ENCODE peak calls at places on chromosomes 7 and 10, in ten cellular contexts. One of them, this sample, is unnamed.

GRCh38 chr10:109919224-109919623 is 4.1 kb downstream of the XPNPEP1 start:
- DNase-seq in activated T-cell treated with anti-CD3 and anti-CD28 coated beads for 1 hour: no peak
- DNase-seq in central memory CD8-positive, alpha-beta T cell: no peak
- DNase-seq in AG09319: no peak
- DNase-seq in foreskin fibroblast: no peak
- DNase-seq in GM03348: no peak
- DNase-seq in GM19239: no peak
- DNase-seq in NCI-H2081: no peak
- DNase-seq in HFFc6: no peak
- DNase-seq in amniotic epithelial cell: no peak
- DNase-seq in this sample: no peak

GRCh38 chr7:152462995-152463713 is 27.4 kb upstream of the KMT2C start:
- DNase-seq in NCI-H2081: peak
- DNase-seq in AG09319: peak
- DNase-seq in central memory CD8-positive, alpha-beta T cell: no peak
- DNase-seq in HFFc6: peak
- DNase-seq in activated T-cell treated with anti-CD3 and anti-CD28 coated beads for 1 hour: no peak
- DNase-seq in GM03348: peak
- DNase-seq in foreskin fibroblast: peak
- DNase-seq in amniotic epithelial cell: peak
- DNase-seq in GM19239: no peak
- DNase-seq in this sample: no peak

GRCh38 chr10:114115661-114116060 is 58.3 kb downstream of the CCDC186 start:
- DNase-seq in HFFc6: no peak
- DNase-seq in central memory CD8-positive, alpha-beta T cell: no peak
- DNase-seq in AG09319: no peak
- DNase-seq in NCI-H2081: no peak
- DNase-seq in GM03348: no peak
- DNase-seq in GM19239: no peak
- DNase-seq in amniotic epithelial cell: no peak
- DNase-seq in foreskin fibroblast: no peak
- DNase-seq in activated T-cell treated with anti-CD3 and anti-CD28 coated beads for 1 hour: no peak
- DNase-seq in this sample: no peak

GRCh38 chr7:4882169-4882741 is 1.3 kb downstream of the RADIL start:
- DNase-seq in AG09319: peak
- DNase-seq in amniotic epithelial cell: peak
- DNase-seq in foreskin fibroblast: peak
- DNase-seq in activated T-cell treated with anti-CD3 and anti-CD28 coated beads for 1 hour: no peak
- DNase-seq in central memory CD8-positive, alpha-beta T cell: no peak
- DNase-seq in GM19239: no peak
- DNase-seq in GM03348: peak
- DNase-seq in NCI-H2081: no peak
- DNase-seq in HFFc6: peak
- DNase-seq in this sample: no peak

GRCh38 chr7:150829426-150829825 is 22.9 kb upstream of the AOC1 start:
- DNase-seq in activated T-cell treated with anti-CD3 and anti-CD28 coated beads for 1 hour: no peak
- DNase-seq in HFFc6: no peak
- DNase-seq in central memory CD8-positive, alpha-beta T cell: no peak
- DNase-seq in AG09319: no peak
- DNase-seq in amniotic epithelial cell: no peak
- DNase-seq in foreskin fibroblast: no peak
- DNase-seq in GM19239: no peak
- DNase-seq in GM03348: no peak
- DNase-seq in NCI-H2081: no peak
- DNase-seq in this sample: no peak

GRCh38 chr10:131746785-131747184 is 154.0 kb upstream of the PPP2R2D start:
- DNase-seq in foreskin fibroblast: no peak
- DNase-seq in GM03348: no peak
- DNase-seq in central memory CD8-positive, alpha-beta T cell: no peak
- DNase-seq in AG09319: no peak
- DNase-seq in activated T-cell treated with anti-CD3 and anti-CD28 coated beads for 1 hour: no peak
- DNase-seq in NCI-H2081: no peak
- DNase-seq in HFFc6: no peak
- DNase-seq in amniotic epithelial cell: no peak
- DNase-seq in GM19239: no peak
- DNase-seq in this sample: no peak

GRCh38 chr10:96643920-96644319 is 57.1 kb upstream of the TM9SF3 start:
- DNase-seq in foreskin fibroblast: no peak
- DNase-seq in NCI-H2081: no peak
- DNase-seq in AG09319: no peak
- DNase-seq in activated T-cell treated with anti-CD3 and anti-CD28 coated beads for 1 hour: no peak
- DNase-seq in HFFc6: no peak
- DNase-seq in GM19239: no peak
- DNase-seq in central memory CD8-positive, alpha-beta T cell: no peak
- DNase-seq in amniotic epithelial cell: no peak
- DNase-seq in GM03348: no peak
- DNase-seq in this sample: no peak

GRCh38 chr7:138666385-138666784 is 34.8 kb downstream of the SVOPL start:
- DNase-seq in GM19239: no peak
- DNase-seq in foreskin fibroblast: no peak
- DNase-seq in activated T-cell treated with anti-CD3 and anti-CD28 coated beads for 1 hour: no peak
- DNase-seq in central memory CD8-positive, alpha-beta T cell: no peak
- DNase-seq in GM03348: no peak
- DNase-seq in NCI-H2081: no peak
- DNase-seq in AG09319: no peak
- DNase-seq in amniotic epithelial cell: peak
- DNase-seq in HFFc6: no peak
- DNase-seq in this sample: no peak

GRCh38 chr10:119024882-119025281 is 4.6 kb upstream of the NANOS1 start:
- DNase-seq in GM19239: no peak
- DNase-seq in activated T-cell treated with anti-CD3 and anti-CD28 coated beads for 1 hour: no peak
- DNase-seq in GM03348: no peak
- DNase-seq in central memory CD8-positive, alpha-beta T cell: no peak
- DNase-seq in NCI-H2081: no peak
- DNase-seq in HFFc6: no peak
- DNase-seq in AG09319: no peak
- DNase-seq in foreskin fibroblast: no peak
- DNase-seq in amniotic epithelial cell: no peak
- DNase-seq in this sample: no peak

GRCh38 chr10:100504101-100504500 is 15.6 kb downstream of the SEC31B start:
- DNase-seq in HFFc6: peak
- DNase-seq in GM03348: peak
- DNase-seq in central memory CD8-positive, alpha-beta T cell: no peak
- DNase-seq in AG09319: peak
- DNase-seq in activated T-cell treated with anti-CD3 and anti-CD28 coated beads for 1 hour: no peak
- DNase-seq in NCI-H2081: no peak
- DNase-seq in GM19239: no peak
- DNase-seq in amniotic epithelial cell: peak
- DNase-seq in foreskin fibroblast: peak
- DNase-seq in this sample: no peak

GRCh38 chr7:27802977-27803376 is 63.0 kb downstream of the TAX1BP1 start:
- DNase-seq in foreskin fibroblast: peak
- DNase-seq in NCI-H2081: no peak
- DNase-seq in AG09319: peak
- DNase-seq in GM19239: no peak
- DNase-seq in activated T-cell treated with anti-CD3 and anti-CD28 coated beads for 1 hour: no peak
- DNase-seq in HFFc6: no peak
- DNase-seq in amniotic epithelial cell: peak
- DNase-seq in GM03348: peak
- DNase-seq in central memory CD8-positive, alpha-beta T cell: no peak
- DNase-seq in this sample: no peak

GRCh38 chr7:27605689-27606269 is 56.9 kb downstream of the HIBADH start:
- DNase-seq in AG09319: no peak
- DNase-seq in GM03348: peak
- DNase-seq in activated T-cell treated with anti-CD3 and anti-CD28 coated beads for 1 hour: no peak
- DNase-seq in central memory CD8-positive, alpha-beta T cell: no peak
- DNase-seq in HFFc6: peak
- DNase-seq in amniotic epithelial cell: peak
- DNase-seq in GM19239: no peak
- DNase-seq in NCI-H2081: peak
- DNase-seq in foreskin fibroblast: no peak
- DNase-seq in this sample: peak

GRCh38 chr7:33748793-33749192 is 156.5 kb upstream of the BMPER start:
- DNase-seq in NCI-H2081: no peak
- DNase-seq in amniotic epithelial cell: peak
- DNase-seq in GM19239: no peak
- DNase-seq in HFFc6: no peak
- DNase-seq in foreskin fibroblast: no peak
- DNase-seq in central memory CD8-positive, alpha-beta T cell: no peak
- DNase-seq in GM03348: no peak
- DNase-seq in AG09319: no peak
- DNase-seq in activated T-cell treated with anti-CD3 and anti-CD28 coated beads for 1 hour: no peak
- DNase-seq in this sample: no peak

GRCh38 chr10:48611133-48611532 is 6.3 kb upstream of the ARHGAP22 start:
- DNase-seq in central memory CD8-positive, alpha-beta T cell: peak
- DNase-seq in foreskin fibroblast: no peak
- DNase-seq in activated T-cell treated with anti-CD3 and anti-CD28 coated beads for 1 hour: no peak
- DNase-seq in HFFc6: no peak
- DNase-seq in GM03348: no peak
- DNase-seq in NCI-H2081: no peak
- DNase-seq in AG09319: no peak
- DNase-seq in amniotic epithelial cell: no peak
- DNase-seq in GM19239: no peak
- DNase-seq in this sample: no peak

GRCh38 chr10:13716161-13717071 is 129.7 kb downstream of the PRPF18 start:
- DNase-seq in central memory CD8-positive, alpha-beta T cell: no peak
- DNase-seq in GM19239: no peak
- DNase-seq in HFFc6: peak
- DNase-seq in activated T-cell treated with anti-CD3 and anti-CD28 coated beads for 1 hour: no peak
- DNase-seq in GM03348: peak
- DNase-seq in AG09319: no peak
- DNase-seq in foreskin fibroblast: peak
- DNase-seq in amniotic epithelial cell: peak
- DNase-seq in NCI-H2081: no peak
- DNase-seq in this sample: no peak

GRCh38 chr10:32376027-32376426 is 29.1 kb upstream of the EPC1 start:
- DNase-seq in foreskin fibroblast: no peak
- DNase-seq in central memory CD8-positive, alpha-beta T cell: no peak
- DNase-seq in activated T-cell treated with anti-CD3 and anti-CD28 coated beads for 1 hour: no peak
- DNase-seq in GM19239: no peak
- DNase-seq in GM03348: no peak
- DNase-seq in amniotic epithelial cell: no peak
- DNase-seq in AG09319: no peak
- DNase-seq in HFFc6: no peak
- DNase-seq in NCI-H2081: no peak
- DNase-seq in this sample: no peak

GRCh38 chr7:135362871-135363270 is 129.2 kb downstream of the STRA8 start:
- DNase-seq in activated T-cell treated with anti-CD3 and anti-CD28 coated beads for 1 hour: no peak
- DNase-seq in HFFc6: no peak
- DNase-seq in NCI-H2081: no peak
- DNase-seq in central memory CD8-positive, alpha-beta T cell: no peak
- DNase-seq in amniotic epithelial cell: no peak
- DNase-seq in foreskin fibroblast: no peak
- DNase-seq in GM03348: no peak
- DNase-seq in AG09319: no peak
- DNase-seq in GM19239: no peak
- DNase-seq in this sample: no peak

GRCh38 chr7:106536079-106536478 is 124.9 kb downstream of the CCDC71L start:
- DNase-seq in central memory CD8-positive, alpha-beta T cell: no peak
- DNase-seq in HFFc6: no peak
- DNase-seq in AG09319: no peak
- DNase-seq in activated T-cell treated with anti-CD3 and anti-CD28 coated beads for 1 hour: no peak
- DNase-seq in GM19239: no peak
- DNase-seq in NCI-H2081: no peak
- DNase-seq in foreskin fibroblast: no peak
- DNase-seq in amniotic epithelial cell: no peak
- DNase-seq in GM03348: no peak
- DNase-seq in this sample: no peak

GRCh38 chr10:71696635-71697326 is 22.8 kb downstream of the C10orf105 start:
- DNase-seq in GM03348: peak
- DNase-seq in activated T-cell treated with anti-CD3 and anti-CD28 coated beads for 1 hour: peak
- DNase-seq in NCI-H2081: peak
- DNase-seq in central memory CD8-positive, alpha-beta T cell: peak
- DNase-seq in amniotic epithelial cell: no peak
- DNase-seq in AG09319: no peak
- DNase-seq in GM19239: peak
- DNase-seq in foreskin fibroblast: peak
- DNase-seq in HFFc6: no peak
- DNase-seq in this sample: peak

GRCh38 chr7:2601065-2601464 is 30.7 kb upstream of the TTYH3 start:
- DNase-seq in activated T-cell treated with anti-CD3 and anti-CD28 coated beads for 1 hour: no peak
- DNase-seq in GM03348: no peak
- DNase-seq in amniotic epithelial cell: no peak
- DNase-seq in foreskin fibroblast: no peak
- DNase-seq in HFFc6: no peak
- DNase-seq in NCI-H2081: no peak
- DNase-seq in central memory CD8-positive, alpha-beta T cell: no peak
- DNase-seq in GM19239: no peak
- DNase-seq in AG09319: no peak
- DNase-seq in this sample: no peak

GRCh38 chr7:112757337-112757736 is 32.9 kb downstream of the TMEM168 start:
- DNase-seq in GM19239: no peak
- DNase-seq in foreskin fibroblast: no peak
- DNase-seq in central memory CD8-positive, alpha-beta T cell: no peak
- DNase-seq in activated T-cell treated with anti-CD3 and anti-CD28 coated beads for 1 hour: no peak
- DNase-seq in GM03348: no peak
- DNase-seq in NCI-H2081: no peak
- DNase-seq in AG09319: no peak
- DNase-seq in HFFc6: no peak
- DNase-seq in amniotic epithelial cell: no peak
- DNase-seq in this sample: no peak

GRCh38 chr7:114508096-114508495 is 93.5 kb downstream of the FOXP2 start:
- DNase-seq in HFFc6: no peak
- DNase-seq in GM03348: no peak
- DNase-seq in activated T-cell treated with anti-CD3 and anti-CD28 coated beads for 1 hour: no peak
- DNase-seq in amniotic epithelial cell: peak
- DNase-seq in central memory CD8-positive, alpha-beta T cell: no peak
- DNase-seq in GM19239: no peak
- DNase-seq in foreskin fibroblast: peak
- DNase-seq in NCI-H2081: no peak
- DNase-seq in AG09319: no peak
- DNase-seq in this sample: no peak

GRCh38 chr7:157615101-157615817 is 278.5 kb downstream of the DNAJB6 start:
- DNase-seq in foreskin fibroblast: no peak
- DNase-seq in GM03348: no peak
- DNase-seq in AG09319: no peak
- DNase-seq in HFFc6: no peak
- DNase-seq in GM19239: no peak
- DNase-seq in central memory CD8-positive, alpha-beta T cell: no peak
- DNase-seq in NCI-H2081: no peak
- DNase-seq in amniotic epithelial cell: no peak
- DNase-seq in activated T-cell treated with anti-CD3 and anti-CD28 coated beads for 1 hour: no peak
- DNase-seq in this sample: no peak

GRCh38 chr10:25017247-25017590 is 807 bp downstream of the THNSL1 start:
- DNase-seq in activated T-cell treated with anti-CD3 and anti-CD28 coated beads for 1 hour: peak
- DNase-seq in HFFc6: no peak
- DNase-seq in AG09319: no peak
- DNase-seq in amniotic epithelial cell: peak
- DNase-seq in GM19239: no peak
- DNase-seq in GM03348: peak
- DNase-seq in central memory CD8-positive, alpha-beta T cell: no peak
- DNase-seq in NCI-H2081: peak
- DNase-seq in foreskin fibroblast: no peak
- DNase-seq in this sample: no peak

GRCh38 chr10:72084094-72084459 is 4.3 kb downstream of the SPOCK2 start:
- DNase-seq in HFFc6: no peak
- DNase-seq in central memory CD8-positive, alpha-beta T cell: peak
- DNase-seq in activated T-cell treated with anti-CD3 and anti-CD28 coated beads for 1 hour: peak
- DNase-seq in GM19239: no peak
- DNase-seq in GM03348: no peak
- DNase-seq in NCI-H2081: no peak
- DNase-seq in foreskin fibroblast: no peak
- DNase-seq in amniotic epithelial cell: no peak
- DNase-seq in AG09319: no peak
- DNase-seq in this sample: no peak

GRCh38 chr7:539731-540411 is 20.2 kb upstream of the PDGFA start:
- DNase-seq in GM03348: no peak
- DNase-seq in AG09319: no peak
- DNase-seq in activated T-cell treated with anti-CD3 and anti-CD28 coated beads for 1 hour: no peak
- DNase-seq in amniotic epithelial cell: peak
- DNase-seq in foreskin fibroblast: no peak
- DNase-seq in central memory CD8-positive, alpha-beta T cell: no peak
- DNase-seq in HFFc6: peak
- DNase-seq in NCI-H2081: no peak
- DNase-seq in GM19239: no peak
- DNase-seq in this sample: no peak

GRCh38 chr7:5780801-5781496 is 514 bp downstream of the RNF216 start:
- DNase-seq in NCI-H2081: no peak
- DNase-seq in activated T-cell treated with anti-CD3 and anti-CD28 coated beads for 1 hour: peak
- DNase-seq in GM03348: peak
- DNase-seq in GM19239: peak
- DNase-seq in foreskin fibroblast: peak
- DNase-seq in AG09319: no peak
- DNase-seq in HFFc6: peak
- DNase-seq in amniotic epithelial cell: peak
- DNase-seq in central memory CD8-positive, alpha-beta T cell: peak
- DNase-seq in this sample: peak

GRCh38 chr10:69657417-69657816 is 27.4 kb downstream of the FAM241B start:
- DNase-seq in amniotic epithelial cell: no peak
- DNase-seq in central memory CD8-positive, alpha-beta T cell: no peak
- DNase-seq in NCI-H2081: no peak
- DNase-seq in AG09319: no peak
- DNase-seq in activated T-cell treated with anti-CD3 and anti-CD28 coated beads for 1 hour: no peak
- DNase-seq in HFFc6: no peak
- DNase-seq in GM03348: no peak
- DNase-seq in foreskin fibroblast: no peak
- DNase-seq in GM19239: no peak
- DNase-seq in this sample: no peak